ENCODE peak calls at places on chromosome 7, in ten cellular contexts. L is EL, P is Caco-2, W is COR-L47, I is T-cell, Q is left colon, D is AG09309, V is T-helper 1 cell, O is AG08396, B is hypothalamus. Z is an unnamed sample.

GRCh38 chr7:150379590-150380379 is 655 bp downstream of the ZNF775 start:
- DNase-seq in Q (peak; percentile 52), L (peak; percentile 37), W (no peak), B (no peak), V (no peak), P (peak; percentile 38), O (peak; percentile 46), I (no peak), D (no peak), Z (no peak)

GRCh38 chr7:85833071-85833470 is 646.2 kb upstream of the SEMA3D start:
- DNase-seq in Q (no peak), L (peak; percentile 64), V (no peak), W (no peak), D (no peak), P (no peak), B (no peak), O (no peak), I (no peak), Z (no peak)

GRCh38 chr7:92404170-92404614 is 43.1 kb upstream of the GATAD1 start:
- DNase-seq in Q (no peak), P (no peak), O (no peak), W (peak; percentile 23), V (no peak), D (no peak), L (no peak), I (peak; percentile 9), B (no peak), Z (no peak)

GRCh38 chr7:37342665-37343471 is 105.8 kb downstream of the ELMO1 start:
- DNase-seq in P (no peak), I (peak; percentile 60), L (no peak), O (no peak), Q (peak; percentile 31), B (no peak), W (no peak), V (peak; percentile 67), D (no peak), Z (no peak)

GRCh38 chr7:48904975-48905374 is 19.4 kb upstream of the CDC14C start:
- DNase-seq in V (no peak), B (no peak), L (no peak), P (no peak), I (no peak), D (no peak), Q (no peak), O (no peak), W (no peak), Z (no peak)

GRCh38 chr7:67937717-67938191 is 941.1 kb downstream of the TYW1 start:
- DNase-seq in D (peak; percentile 23), B (no peak), Q (no peak), O (no peak), I (no peak), P (no peak), W (no peak), L (no peak), V (no peak), Z (no peak)

GRCh38 chr7:151710646-151711434 is 166.1 kb downstream of the PRKAG2 start:
- DNase-seq in W (no peak), L (no peak), Q (no peak), O (no peak), B (no peak), V (no peak), I (no peak), P (no peak), D (no peak), Z (no peak)

GRCh38 chr7:25926009-25926408 is 226.0 kb upstream of the NFE2L3 start:
- DNase-seq in D (no peak), P (no peak), W (no peak), V (no peak), Q (no peak), O (no peak), L (no peak), I (no peak), B (no peak), Z (no peak)

GRCh38 chr7:23594879-23595604 is 2.1 kb upstream of the CCDC126 start:
- DNase-seq in P (no peak), I (no peak), L (no peak), Q (no peak), W (no peak), O (no peak), D (no peak), B (no peak), V (no peak), Z (no peak)